ENCODE peak calls at places on chromosomes 1 and 21, in five cellular contexts. One of them, this sample, is unnamed.

GRCh38 chr1:77271851-77272250 is 10.0 kb upstream of the AK5 start:
- DNase-seq in tibial artery: no peak
- DNase-seq in left ventricle myocardium inferior: no peak
- DNase-seq in Peyer's patch: no peak
- DNase-seq in testis: no peak
- DNase-seq in this sample: peak; percentile 12

GRCh38 chr1:167165948-167166702 is 54.6 kb upstream of the POU2F1 start:
- DNase-seq in tibial artery: no peak
- DNase-seq in left ventricle myocardium inferior: no peak
- DNase-seq in Peyer's patch: no peak
- DNase-seq in testis: no peak
- DNase-seq in this sample: no peak

GRCh38 chr1:85623061-85623471 is 42.5 kb downstream of the CCN1 start:
- DNase-seq in tibial artery: no peak
- DNase-seq in left ventricle myocardium inferior: no peak
- DNase-seq in Peyer's patch: no peak
- DNase-seq in testis: no peak
- DNase-seq in this sample: peak; percentile 55

GRCh38 chr1:111269820-111270406 is 20.7 kb upstream of the CHIA start:
- DNase-seq in tibial artery: no peak
- DNase-seq in left ventricle myocardium inferior: no peak
- DNase-seq in Peyer's patch: no peak
- DNase-seq in testis: no peak
- DNase-seq in this sample: no peak

GRCh38 chr1:119631433-119632102 is 16.5 kb downstream of the ZNF697 start:
- DNase-seq in tibial artery: peak; percentile 92
- DNase-seq in left ventricle myocardium inferior: peak; percentile 94
- DNase-seq in Peyer's patch: peak; percentile 92
- DNase-seq in testis: peak; percentile 92
- DNase-seq in this sample: no peak

GRCh38 chr1:91569411-91570104 is 68.9 kb downstream of the CDC7 start:
- DNase-seq in tibial artery: peak; percentile 94
- DNase-seq in left ventricle myocardium inferior: peak; percentile 86
- DNase-seq in Peyer's patch: no peak
- DNase-seq in testis: peak; percentile 32
- DNase-seq in this sample: peak; percentile 80

GRCh38 chr1:31843506-31843905 is 27.7 kb upstream of the SPOCD1 start:
- DNase-seq in tibial artery: no peak
- DNase-seq in left ventricle myocardium inferior: no peak
- DNase-seq in Peyer's patch: no peak
- DNase-seq in testis: no peak
- DNase-seq in this sample: peak; percentile 77

GRCh38 chr1:27102707-27103468 is 52.0 kb downstream of the SLC9A1 start:
- DNase-seq in tibial artery: peak; percentile 84
- DNase-seq in left ventricle myocardium inferior: peak; percentile 79
- DNase-seq in Peyer's patch: peak; percentile 88
- DNase-seq in testis: peak; percentile 86
- DNase-seq in this sample: no peak

GRCh38 chr1:159023723-159024122 is 14.0 kb downstream of the IFI16 start:
- DNase-seq in tibial artery: no peak
- DNase-seq in left ventricle myocardium inferior: no peak
- DNase-seq in Peyer's patch: no peak
- DNase-seq in testis: no peak
- DNase-seq in this sample: no peak

GRCh38 chr21:34126269-34126668 is 52.9 kb downstream of the MRPS6 start:
- DNase-seq in tibial artery: no peak
- DNase-seq in left ventricle myocardium inferior: no peak
- DNase-seq in Peyer's patch: no peak
- DNase-seq in testis: no peak
- DNase-seq in this sample: peak; percentile 37

GRCh38 chr1:167511374-167511986 is 6.8 kb downstream of the CD247 start:
- DNase-seq in tibial artery: no peak
- DNase-seq in left ventricle myocardium inferior: no peak
- DNase-seq in Peyer's patch: no peak
- DNase-seq in testis: no peak
- DNase-seq in this sample: no peak

GRCh38 chr1:201760516-201760915 is 68.4 kb upstream of the IPO9 start:
- DNase-seq in tibial artery: no peak
- DNase-seq in left ventricle myocardium inferior: no peak
- DNase-seq in Peyer's patch: no peak
- DNase-seq in testis: no peak
- DNase-seq in this sample: no peak

GRCh38 chr1:3496916-3497315 is 42.5 kb downstream of the ARHGEF16 start:
- DNase-seq in tibial artery: no peak
- DNase-seq in left ventricle myocardium inferior: no peak
- DNase-seq in Peyer's patch: no peak
- DNase-seq in testis: no peak
- DNase-seq in this sample: no peak

GRCh38 chr1:96764469-96764868 is 42.9 kb downstream of the PTBP2 start:
- DNase-seq in tibial artery: no peak
- DNase-seq in left ventricle myocardium inferior: no peak
- DNase-seq in Peyer's patch: no peak
- DNase-seq in testis: no peak
- DNase-seq in this sample: no peak

GRCh38 chr1:116228501-116228900 is 117.3 kb downstream of the MAB21L3 start:
- DNase-seq in tibial artery: no peak
- DNase-seq in left ventricle myocardium inferior: no peak
- DNase-seq in Peyer's patch: no peak
- DNase-seq in testis: no peak
- DNase-seq in this sample: no peak

DNA sequence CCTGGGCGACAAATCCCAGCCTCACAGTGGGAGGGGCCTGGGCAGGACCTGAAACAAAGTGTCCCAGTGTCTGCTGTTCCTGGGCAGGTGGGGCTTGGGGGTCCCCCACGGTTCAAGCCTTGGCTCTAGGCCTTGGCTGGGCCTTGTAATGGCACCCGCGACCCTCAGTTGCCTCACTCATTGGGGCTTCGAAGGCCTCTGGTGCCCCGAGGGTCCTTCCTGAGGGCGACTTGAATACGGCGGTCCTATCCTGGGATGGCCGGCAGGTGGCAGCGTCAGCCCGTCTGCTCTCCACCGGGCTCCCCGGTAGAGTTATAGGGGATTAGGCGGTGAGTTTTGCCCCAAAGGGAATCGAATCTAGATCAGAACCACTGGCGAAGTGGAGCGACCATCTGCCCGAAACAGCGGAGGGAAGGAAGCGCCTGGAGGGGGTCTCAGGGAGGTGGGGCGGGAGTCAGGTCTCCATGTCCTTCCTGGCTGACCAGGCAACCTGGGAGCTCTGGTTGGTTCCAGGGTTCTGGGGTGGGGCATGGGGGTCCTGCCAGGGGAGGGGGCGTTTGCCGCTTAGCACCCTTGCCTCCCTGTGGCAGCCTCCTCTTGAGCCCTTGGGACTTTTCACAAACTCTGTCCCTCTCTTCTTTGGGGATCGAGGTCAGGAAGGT is 2.1 kb upstream of the PEX10 start:
- DNase-seq in tibial artery: peak; percentile 84
- DNase-seq in left ventricle myocardium inferior: peak; percentile 72
- DNase-seq in Peyer's patch: peak; percentile 85
- DNase-seq in testis: peak; percentile 74
- DNase-seq in this sample: no peak
- TF ChIP-seq CTCF in tibial artery: peak; percentile 91
- TF ChIP-seq CTCF in left ventricle myocardium inferior: peak; percentile 93
- TF ChIP-seq CTCF in Peyer's patch: peak; percentile 93
- TF ChIP-seq CTCF in testis: peak; percentile 91
- TF ChIP-seq CTCF in this sample: peak; percentile 93

GRCh38 chr1:208088319-208088718 is 155.9 kb downstream of the PLXNA2 start:
- DNase-seq in tibial artery: no peak
- DNase-seq in left ventricle myocardium inferior: no peak
- DNase-seq in Peyer's patch: no peak
- DNase-seq in testis: no peak
- DNase-seq in this sample: no peak

GRCh38 chr1:208084220-208084619 is 160.0 kb downstream of the PLXNA2 start:
- DNase-seq in tibial artery: no peak
- DNase-seq in left ventricle myocardium inferior: no peak
- DNase-seq in Peyer's patch: no peak
- DNase-seq in testis: no peak
- DNase-seq in this sample: no peak

GRCh38 chr1:208084764-208085163 is 159.4 kb downstream of the PLXNA2 start:
- DNase-seq in tibial artery: no peak
- DNase-seq in left ventricle myocardium inferior: no peak
- DNase-seq in Peyer's patch: no peak
- DNase-seq in testis: no peak
- DNase-seq in this sample: no peak

GRCh38 chr1:208085655-208086054 is 158.5 kb downstream of the PLXNA2 start:
- DNase-seq in tibial artery: no peak
- DNase-seq in left ventricle myocardium inferior: no peak
- DNase-seq in Peyer's patch: no peak
- DNase-seq in testis: no peak
- DNase-seq in this sample: no peak

GRCh38 chr1:208086116-208086515 is 158.1 kb downstream of the PLXNA2 start:
- DNase-seq in tibial artery: no peak
- DNase-seq in left ventricle myocardium inferior: no peak
- DNase-seq in Peyer's patch: no peak
- DNase-seq in testis: no peak
- DNase-seq in this sample: no peak
- H3K36me3 ChIP-seq in tibial artery: peaks cover 16% of the 10 kb centered on the region
- H3K36me3 ChIP-seq in left ventricle myocardium inferior: peaks cover 12% of the 10 kb centered on the region
- H3K36me3 ChIP-seq in Peyer's patch: peaks cover 48% of the 10 kb centered on the region
- H3K36me3 ChIP-seq in testis: no peaks in the 10 kb centered on the region
- H3K36me3 ChIP-seq in this sample: no peaks in the 10 kb centered on the region

GRCh38 chr1:152486400-152487006 is 24.1 kb upstream of the LCE5A start:
- DNase-seq in tibial artery: no peak
- DNase-seq in left ventricle myocardium inferior: no peak
- DNase-seq in Peyer's patch: no peak
- DNase-seq in testis: no peak
- DNase-seq in this sample: no peak
- TF ChIP-seq CTCF in tibial artery: no peak
- TF ChIP-seq CTCF in left ventricle myocardium inferior: peak; percentile 24
- TF ChIP-seq CTCF in Peyer's patch: no peak
- TF ChIP-seq CTCF in testis: peak; percentile 35
- TF ChIP-seq CTCF in this sample: peak; percentile 42

GRCh38 chr21:45280178-45280821 is 7.4 kb downstream of the POFUT2 start:
- DNase-seq in tibial artery: peak; percentile 52
- DNase-seq in left ventricle myocardium inferior: no peak
- DNase-seq in Peyer's patch: no peak
- DNase-seq in testis: no peak
- DNase-seq in this sample: no peak

GRCh38 chr21:45276620-45277019 is 11.1 kb downstream of the POFUT2 start:
- DNase-seq in tibial artery: peak; percentile 53
- DNase-seq in left ventricle myocardium inferior: no peak
- DNase-seq in Peyer's patch: peak; percentile 30
- DNase-seq in testis: no peak
- DNase-seq in this sample: no peak

GRCh38 chr21:45277101-45278045 is 10.3 kb downstream of the POFUT2 start:
- DNase-seq in tibial artery: peak; percentile 65
- DNase-seq in left ventricle myocardium inferior: no peak
- DNase-seq in Peyer's patch: peak; percentile 29
- DNase-seq in testis: no peak
- DNase-seq in this sample: no peak

GRCh38 chr21:45279446-45280177 is 8.1 kb downstream of the POFUT2 start:
- DNase-seq in tibial artery: peak; percentile 56
- DNase-seq in left ventricle myocardium inferior: no peak
- DNase-seq in Peyer's patch: no peak
- DNase-seq in testis: no peak
- DNase-seq in this sample: no peak

DNA sequence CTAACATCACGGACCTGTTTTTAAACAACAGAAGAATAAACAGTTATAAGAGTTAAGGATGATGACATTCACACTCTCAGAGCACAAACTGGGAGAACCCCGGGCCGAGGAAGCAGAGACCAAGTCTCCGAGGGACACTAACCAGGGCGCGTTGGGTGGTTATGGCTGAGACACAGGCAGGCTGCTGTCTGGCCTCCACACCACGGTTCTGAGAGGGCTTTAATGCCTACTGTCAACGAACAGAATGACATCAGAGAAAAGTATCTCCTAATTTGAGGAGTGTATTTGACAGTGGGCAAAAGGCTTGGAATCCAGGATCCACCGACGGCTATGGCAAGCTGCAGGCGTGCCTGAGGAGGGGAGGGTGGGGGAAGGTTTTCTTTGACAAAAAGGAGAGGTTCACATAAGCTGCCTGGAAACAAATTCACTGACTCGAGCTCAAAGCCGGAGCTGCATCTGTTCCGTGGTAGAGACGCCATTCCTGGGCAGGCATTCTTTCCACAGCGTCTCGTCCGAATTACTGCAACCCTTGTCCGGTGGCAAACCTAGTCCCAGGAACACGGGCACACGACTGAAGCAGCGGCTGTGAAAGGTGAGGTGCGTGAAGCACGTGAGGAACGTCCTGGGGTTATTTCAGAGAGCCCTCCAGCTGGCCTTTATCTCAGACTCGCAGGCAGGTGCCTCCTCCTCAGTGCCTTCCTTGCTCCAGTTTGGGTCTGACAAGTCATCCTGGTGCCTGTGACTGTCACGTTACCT is 9.4 kb downstream of the POFUT2 start:
- DNase-seq in tibial artery: peak; percentile 51
- DNase-seq in left ventricle myocardium inferior: no peak
- DNase-seq in Peyer's patch: no peak
- DNase-seq in testis: no peak
- DNase-seq in this sample: no peak
- H3K36me3 ChIP-seq in tibial artery: peaks cover 100% of the 10 kb centered on the region
- H3K36me3 ChIP-seq in left ventricle myocardium inferior: peaks cover 95% of the 10 kb centered on the region
- H3K36me3 ChIP-seq in Peyer's patch: peaks cover 96% of the 10 kb centered on the region
- H3K36me3 ChIP-seq in testis: no peaks in the 10 kb centered on the region
- H3K36me3 ChIP-seq in this sample: peaks cover 58% of the 10 kb centered on the region

GRCh38 chr1:36864182-36865079 is 169.9 kb downstream of the GRIK3 start:
- DNase-seq in tibial artery: no peak
- DNase-seq in left ventricle myocardium inferior: no peak
- DNase-seq in Peyer's patch: no peak
- DNase-seq in testis: peak; percentile 73
- DNase-seq in this sample: no peak
- TF ChIP-seq CTCF in tibial artery: no peak
- TF ChIP-seq CTCF in left ventricle myocardium inferior: peak; percentile 22
- TF ChIP-seq CTCF in Peyer's patch: no peak
- TF ChIP-seq CTCF in testis: peak; percentile 30
- TF ChIP-seq CTCF in this sample: no peak

GRCh38 chr1:155673003-155673402 is 15.6 kb downstream of the YY1AP1 start:
- DNase-seq in tibial artery: no peak
- DNase-seq in left ventricle myocardium inferior: no peak
- DNase-seq in Peyer's patch: no peak
- DNase-seq in testis: no peak
- DNase-seq in this sample: no peak

GRCh38 chr1:155669233-155670162 is 19.1 kb downstream of the YY1AP1 start:
- DNase-seq in tibial artery: no peak
- DNase-seq in left ventricle myocardium inferior: no peak
- DNase-seq in Peyer's patch: no peak
- DNase-seq in testis: no peak
- DNase-seq in this sample: no peak

GRCh38 chr1:155671750-155672149 is 16.8 kb downstream of the YY1AP1 start:
- DNase-seq in tibial artery: no peak
- DNase-seq in left ventricle myocardium inferior: no peak
- DNase-seq in Peyer's patch: no peak
- DNase-seq in testis: no peak
- DNase-seq in this sample: no peak
- H3K36me3 ChIP-seq in tibial artery: peaks cover 99% of the 10 kb centered on the region
- H3K36me3 ChIP-seq in left ventricle myocardium inferior: peaks cover 98% of the 10 kb centered on the region
- H3K36me3 ChIP-seq in Peyer's patch: peaks cover 96% of the 10 kb centered on the region
- H3K36me3 ChIP-seq in testis: no peaks in the 10 kb centered on the region
- H3K36me3 ChIP-seq in this sample: peaks cover 21% of the 10 kb centered on the region

DNA sequence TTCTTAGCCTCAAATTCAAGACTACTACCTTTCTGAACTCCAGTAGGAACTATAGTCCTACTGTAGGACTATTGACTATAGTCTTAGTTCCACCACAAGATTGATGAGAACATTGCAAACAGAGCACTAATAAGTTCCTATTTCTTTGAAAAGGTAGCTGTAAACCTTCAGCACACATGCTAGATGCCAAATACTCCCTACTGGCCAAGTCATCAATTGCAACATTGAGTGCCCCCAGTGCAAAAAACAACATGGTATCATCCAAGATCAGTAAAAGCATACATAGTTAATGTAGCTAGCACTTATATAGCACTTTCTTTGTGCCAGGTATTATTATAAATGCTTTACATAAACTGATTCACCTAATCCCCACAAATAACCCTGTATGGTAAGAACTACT is 99.8 kb downstream of the MRPL39 start:
- DNase-seq in tibial artery: no peak
- DNase-seq in left ventricle myocardium inferior: no peak
- DNase-seq in Peyer's patch: no peak
- DNase-seq in testis: no peak
- DNase-seq in this sample: no peak
- TF ChIP-seq CTCF in tibial artery: no peak
- TF ChIP-seq CTCF in left ventricle myocardium inferior: no peak
- TF ChIP-seq CTCF in Peyer's patch: no peak
- TF ChIP-seq CTCF in testis: no peak
- TF ChIP-seq CTCF in this sample: no peak